ENCODE peak calls at places on chromosomes 16 and 17, in ten cellular contexts. Q, C, U, E, A, V, S, N, O and R are unnamed samples.

GRCh38 chr17:2068589-2069051 is 13.7 kb downstream of the HIC1 start:
- DNase-seq in Q (no peak), C (no peak), U (no peak), E (no peak), A (no peak), V (peak; percentile 71), S (peak; percentile 90), N (no peak), O (no peak), R (no peak)

GRCh38 chr17:81295678-81296381 is 723 bp upstream of the SLC38A10 start:
- DNase-seq in Q (no peak), C (peak; percentile 91), U (no peak), E (no peak), A (peak; percentile 83), V (peak; percentile 88), S (peak; percentile 33), N (no peak), O (no peak), R (peak; percentile 56)

GRCh38 chr17:549197-550040 is 165.2 kb downstream of the VPS53 start:
- DNase-seq in Q (no peak), C (no peak), U (no peak), E (no peak), A (no peak), V (no peak), S (peak; percentile 83), N (no peak), O (no peak), R (no peak)

GRCh38 chr17:79006794-79007503 is 2.6 kb downstream of the CANT1 start:
- DNase-seq in Q (peak; percentile 17), C (no peak), U (no peak), E (no peak), A (no peak), V (no peak), S (no peak), N (peak; percentile 58), O (peak; percentile 60), R (no peak)

GRCh38 chr17:68399638-68400403 is 57.5 kb downstream of the WIPI1 start:
- DNase-seq in Q (no peak), C (no peak), U (no peak), E (no peak), A (no peak), V (peak; percentile 14), S (peak; percentile 57), N (no peak), O (no peak), R (no peak)

GRCh38 chr17:34979650-34980352 is 511 bp upstream of the LIG3 start:
- DNase-seq in Q (no peak), C (no peak), U (no peak), E (no peak), A (no peak), V (no peak), S (peak; percentile 22), N (no peak), O (no peak), R (no peak)

GRCh38 chr16:57472665-57473060 is 10.2 kb downstream of the POLR2C start:
- DNase-seq in Q (no peak), C (no peak), U (no peak), E (no peak), A (no peak), V (no peak), S (no peak), N (no peak), O (peak; percentile 44), R (no peak)

GRCh38 chr16:65224471-65224870 is 102.6 kb upstream of the CDH11 start:
- DNase-seq in Q (no peak), C (no peak), U (no peak), E (no peak), A (no peak), V (no peak), S (no peak), N (no peak), O (no peak), R (no peak)

GRCh38 chr17:39591958-39592954 is 15.5 kb downstream of the NEUROD2 start:
- DNase-seq in Q (no peak), C (no peak), U (no peak), E (no peak), A (peak; percentile 51), V (peak; percentile 67), S (peak; percentile 50), N (no peak), O (no peak), R (no peak)

GRCh38 chr16:84700518-84701277 is 898 bp downstream of the USP10 start:
- DNase-seq in Q (no peak), C (peak; percentile 13), U (no peak), E (peak; percentile 34), A (no peak), V (peak; percentile 36), S (peak; percentile 29), N (no peak), O (no peak), R (peak; percentile 36)

GRCh38 chr17:16875662-16876061 is 96.3 kb downstream of the TNFRSF13B start:
- DNase-seq in Q (no peak), C (no peak), U (no peak), E (no peak), A (no peak), V (no peak), S (no peak), N (no peak), O (no peak), R (no peak)

GRCh38 chr17:59001158-59001814 is 105.4 kb downstream of the TRIM37 start:
- DNase-seq in Q (peak; percentile 21), C (no peak), U (no peak), E (peak; percentile 7), A (no peak), V (peak; percentile 33), S (peak; percentile 67), N (no peak), O (peak; percentile 73), R (no peak)

GRCh38 chr16:83701494-83701893 is 106.3 kb upstream of the HSBP1 start:
- DNase-seq in Q (no peak), C (no peak), U (no peak), E (no peak), A (no peak), V (peak; percentile 41), S (peak; percentile 45), N (no peak), O (no peak), R (no peak)

GRCh38 chr17:55731586-55732250 is 9.1 kb upstream of the TMEM100 start:
- DNase-seq in Q (peak; percentile 51), C (no peak), U (no peak), E (no peak), A (no peak), V (no peak), S (peak; percentile 36), N (peak; percentile 84), O (peak; percentile 72), R (no peak)

GRCh38 chr16:14399397-14400284 is 230.4 kb downstream of the PARN start:
- DNase-seq in Q (peak; percentile 36), C (peak; percentile 61), U (no peak), E (peak; percentile 27), A (peak; percentile 85), V (peak; percentile 67), S (peak; percentile 62), N (peak; percentile 90), O (peak; percentile 90), R (no peak)

GRCh38 chr16:18792836-18793433 is 2.8 kb upstream of the RPS15A start:
- DNase-seq in Q (no peak), C (no peak), U (no peak), E (no peak), A (no peak), V (peak; percentile 35), S (no peak), N (no peak), O (no peak), R (no peak)

GRCh38 chr16:66603537-66604375 is 748 bp upstream of the CMTM3 start:
- DNase-seq in Q (peak; percentile 64), C (peak; percentile 70), U (no peak), E (peak; percentile 55), A (no peak), V (no peak), S (peak; percentile 58), N (no peak), O (peak; percentile 80), R (peak; percentile 42)

GRCh38 chr16:20023190-20023589 is 50.5 kb downstream of the GPR139 start:
- DNase-seq in Q (no peak), C (no peak), U (no peak), E (no peak), A (no peak), V (peak; percentile 41), S (peak; percentile 17), N (no peak), O (no peak), R (no peak)

GRCh38 chr17:82464567-82464929 is 6.0 kb downstream of the NARF start:
- DNase-seq in Q (no peak), C (no peak), U (no peak), E (no peak), A (no peak), V (no peak), S (no peak), N (no peak), O (no peak), R (no peak)
- H3K27ac ChIP-seq in Q (no peak overlapping the region), C (no peak overlapping the region), U (no peak overlapping the region), E (no peak overlapping the region), A (no peak overlapping the region), V (no peak overlapping the region), S (no peak overlapping the region), N (peak overlapping the region; percentile 66), O (no peak overlapping the region), R (no peak overlapping the region)

DNA sequence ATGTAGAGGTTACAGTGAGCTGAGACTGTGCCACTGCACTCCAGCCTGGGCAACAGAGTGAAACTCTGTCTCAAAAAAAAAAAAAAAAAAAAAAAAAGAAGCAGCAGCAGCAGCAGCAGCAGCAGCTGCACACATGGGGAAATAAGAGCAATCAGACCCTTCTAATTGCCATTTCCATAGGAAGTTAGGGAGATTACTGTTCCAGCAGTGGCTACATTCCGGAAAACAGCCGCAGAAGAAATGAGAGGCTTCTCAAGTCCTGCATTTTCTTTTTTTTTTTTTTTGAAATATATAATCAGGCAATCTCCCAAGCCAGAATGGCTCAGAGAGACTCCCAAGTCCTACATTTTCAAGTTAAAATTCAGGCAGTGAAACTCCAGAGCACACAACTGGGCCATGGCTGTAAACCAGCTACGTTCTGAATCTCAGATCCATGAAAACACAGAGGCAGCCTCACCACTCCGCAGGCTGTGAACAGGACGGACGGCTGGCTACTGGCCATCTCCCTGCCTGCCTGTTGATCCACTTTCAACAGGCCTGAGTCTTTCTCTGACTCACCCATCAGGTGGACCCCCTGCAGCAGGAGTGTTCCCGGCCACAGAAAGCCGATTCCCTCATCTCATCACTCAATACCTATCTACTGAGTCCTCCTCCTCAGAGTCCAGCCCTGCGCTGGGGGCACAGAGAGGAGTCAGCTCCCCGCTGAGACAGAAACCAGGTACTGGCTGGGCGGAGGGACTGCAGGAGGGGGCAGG is 15.0 kb downstream of the TRPV1 start:
- DNase-seq in Q (no peak), C (no peak), U (no peak), E (peak; percentile 64), A (no peak), V (peak; percentile 74), S (peak; percentile 84), N (no peak), O (no peak), R (no peak)
- H3K27ac ChIP-seq in Q (no peak overlapping the region), C (no peak overlapping the region), U (no peak overlapping the region), E (peak overlapping the region; percentile 51), A (no peak overlapping the region), V (peak overlapping the region; percentile 60), S (no peak overlapping the region), N (no peak overlapping the region), O (no peak overlapping the region), R (peak overlapping the region; percentile 64)

GRCh38 chr16:86605950-86606349 is 27.6 kb downstream of the FOXL1 start:
- DNase-seq in Q (no peak), C (no peak), U (no peak), E (no peak), A (no peak), V (no peak), S (no peak), N (peak; percentile 38), O (no peak), R (no peak)
- H3K27ac ChIP-seq in Q (no peak overlapping the region), C (no peak overlapping the region), U (no peak overlapping the region), E (no peak overlapping the region), A (no peak overlapping the region), V (no peak overlapping the region), S (no peak overlapping the region), N (no peak overlapping the region), O (peak overlapping the region; percentile 77), R (no peak overlapping the region)

GRCh38 chr17:65017375-65017774 is 39.2 kb downstream of the GNA13 start:
- DNase-seq in Q (peak; percentile 33), C (no peak), U (no peak), E (no peak), A (no peak), V (no peak), S (no peak), N (no peak), O (no peak), R (no peak)
- H3K27ac ChIP-seq in Q (peak overlapping the region; percentile 71), C (peak overlapping the region; percentile 78), U (no peak overlapping the region), E (no peak overlapping the region), A (peak overlapping the region; percentile 61), V (no peak overlapping the region), S (peak overlapping the region; percentile 39), N (peak overlapping the region; percentile 63), O (no peak overlapping the region), R (no peak overlapping the region)